ENCODE peak calls at places on chromosomes 3 and 15, in nine cellular contexts. T is fibroblast of gingiva; G is hypothalamus; O is activated T-helper 9 cell treated with anti-CD3 and anti-CD28 coated beads, Interleukin-2, amount 50 U/mL, for 16 hours; W is stimulated activated CD8-positive, alpha-beta memory T cell treated with anti-CD3 and anti-CD28 coated beads, Interleukin-4, amount 100 ng/mL, for 1 hour; M is activated CD8-positive, alpha-beta memory T cell treated with anti-CD3 and anti-CD28 coated beads for 24 hours; N is NCI-H187; I is RWPE2; H is ascending aorta. C is an unnamed sample.

GRCh38 chr15:75456710-75457109 is 5.2 kb upstream of the SIN3A start:
- DNase-seq in O (no peak), H (peak), I (no peak), N (no peak), M (no peak), W (no peak), G (no peak), T (peak), C (no peak)

GRCh38 chr3:141578197-141578596 is 91.4 kb downstream of the RASA2 start:
- DNase-seq in O (no peak), H (no peak), W (no peak), I (no peak), M (no peak), N (no peak), T (peak), G (no peak), C (no peak)

GRCh38 chr15:93141373-93141790 is 52.4 kb upstream of the RGMA start:
- DNase-seq in N (no peak), M (peak), W (no peak), T (no peak), I (no peak), G (no peak), O (no peak), H (no peak), C (no peak)

GRCh38 chr15:100350434-100351226 is 8.9 kb upstream of the ADAMTS17 start:
- DNase-seq in I (no peak), W (no peak), O (no peak), T (peak), N (no peak), G (no peak), H (peak), M (no peak), C (no peak)

GRCh38 chr3:57147071-57147470 is 18.1 kb downstream of the IL17RD start:
- DNase-seq in G (no peak), T (peak), N (no peak), M (no peak), H (no peak), O (no peak), W (no peak), I (no peak), C (no peak)

GRCh38 chr3:172546105-172546504 is 22.9 kb upstream of the TNFSF10 start:
- DNase-seq in T (no peak), O (no peak), W (no peak), I (no peak), G (no peak), H (no peak), M (no peak), N (no peak), C (no peak)

GRCh38 chr3:124587053-124587408 is 143.2 kb upstream of the UMPS start:
- DNase-seq in O (no peak), H (no peak), I (no peak), G (no peak), T (no peak), M (no peak), N (no peak), W (no peak), C (no peak)

GRCh38 chr3:195446359-195446758 is 3.5 kb upstream of the ACAP2 start:
- DNase-seq in W (no peak), M (no peak), O (no peak), N (no peak), T (no peak), H (no peak), I (no peak), G (no peak), C (no peak)

GRCh38 chr15:68962464-68962863 is 32.1 kb downstream of the SPESP1 start:
- DNase-seq in T (no peak), N (no peak), M (no peak), O (no peak), W (no peak), H (no peak), G (no peak), I (no peak), C (no peak)